ENCODE peak calls at places on chromosomes 3 and 15, in six cellular contexts. N, P, J, Z, F and U are unnamed samples.

GRCh38 chr3:152717252-152717651 is 117.7 kb upstream of the P2RY1 start:
- DNase-seq in J (no peak), Z (no peak), N (no peak), F (no peak), P (no peak), U (peak)

GRCh38 chr3:123385499-123385898 is 63.4 kb downstream of the ADCY5 start:
- DNase-seq in P (no peak), J (no peak), Z (no peak), N (no peak), F (no peak), U (no peak)

GRCh38 chr15:48644827-48645557 is 517 bp downstream of the FBN1 start:
- DNase-seq in P (no peak), J (peak), N (no peak), F (peak), Z (peak), U (peak)

GRCh38 chr3:197801801-197802504 is 10.9 kb downstream of the LRCH3 start:
- DNase-seq in F (peak), P (no peak), N (no peak), J (no peak), Z (peak), U (peak)

GRCh38 chr3:52230461-52230860 is 5.0 kb upstream of the TLR9 start:
- DNase-seq in F (no peak), Z (no peak), N (no peak), J (no peak), P (no peak), U (no peak)

GRCh38 chr3:54304867-54305266 is 182.5 kb downstream of the CACNA2D3 start:
- DNase-seq in F (peak), J (no peak), Z (no peak), P (no peak), N (no peak), U (no peak)

GRCh38 chr3:196774191-196774820 is 34.6 kb downstream of the PAK2 start:
- DNase-seq in N (no peak), P (no peak), F (peak), J (no peak), Z (no peak), U (no peak)

GRCh38 chr15:77239892-77240608 is 169.1 kb upstream of the TSPAN3 start:
- DNase-seq in P (no peak), F (peak), Z (no peak), J (no peak), N (no peak), U (no peak)

GRCh38 chr3:149186726-149187125 is 34.9 kb downstream of the CP start:
- DNase-seq in J (no peak), F (no peak), Z (peak), N (no peak), P (no peak), U (no peak)

GRCh38 chr3:23926736-23927135 is 9.8 kb downstream of the RPL15 start:
- DNase-seq in N (no peak), J (no peak), P (no peak), F (peak), Z (no peak), U (no peak)